ENCODE peak calls at places on chromosomes 7 and 10, in five cellular contexts. A is fibroblast of mammary gland, U is cardiac muscle cell, C is GM20000, X is neural crest cell. B is an unnamed sample.

GRCh38 chr7:111796671-111797070 is 234.4 kb upstream of the IMMP2L start:
- DNase-seq in A (peak), U (no peak), C (no peak), X (peak), B (peak)

GRCh38 chr10:90213346-90213745 is 512.0 kb downstream of the KIF20B start:
- DNase-seq in A (no peak), U (no peak), C (no peak), X (no peak), B (no peak)

GRCh38 chr10:116055919-116056252 is 217.1 kb downstream of the GFRA1 start:
- DNase-seq in A (no peak), U (no peak), C (no peak), X (no peak), B (no peak)

GRCh38 chr10:13528138-13528874 is 508 bp downstream of the BEND7 start:
- DNase-seq in A (no peak), U (peak), C (peak), X (peak), B (no peak)

GRCh38 chr10:124672181-124672638 is 72.0 kb downstream of the FAM53B start:
- DNase-seq in A (no peak), U (no peak), C (no peak), X (no peak), B (no peak)

GRCh38 chr10:131280101-131280500 is 31.4 kb downstream of the TCERG1L start:
- DNase-seq in A (no peak), U (peak), C (no peak), X (no peak), B (no peak)

GRCh38 chr7:35988105-35988504 is 164.9 kb upstream of the EEPD1 start:
- DNase-seq in A (no peak), U (no peak), C (no peak), X (no peak), B (no peak)

GRCh38 chr7:18958627-18959026 is 158.8 kb downstream of the TWIST1 start:
- DNase-seq in A (peak), U (no peak), C (no peak), X (no peak), B (no peak)

GRCh38 chr10:94065344-94065743 is 71.6 kb downstream of the PLCE1 start:
- DNase-seq in A (peak), U (no peak), C (no peak), X (no peak), B (peak)

GRCh38 chr7:55366461-55367138 is 1.5 kb downstream of the LANCL2 start:
- DNase-seq in A (no peak), U (peak), C (no peak), X (peak), B (peak)

GRCh38 chr7:150412016-150412415 is 32.9 kb downstream of the ZNF775 start:
- DNase-seq in A (no peak), U (no peak), C (no peak), X (no peak), B (no peak)

GRCh38 chr7:111091623-111092370 is 870 bp downstream of the LRRN3 start:
- DNase-seq in A (no peak), U (no peak), C (no peak), X (no peak), B (no peak)

GRCh38 chr7:100435401-100436304 is 644 bp downstream of the PPP1R35 start:
- DNase-seq in A (no peak), U (peak), C (peak), X (no peak), B (peak)

GRCh38 chr10:128922619-128923018 is 544.4 kb upstream of the MGMT start:
- DNase-seq in A (no peak), U (no peak), C (no peak), X (no peak), B (no peak)

GRCh38 chr10:60706146-60706545 is 72.1 kb upstream of the CDK1 start:
- DNase-seq in A (no peak), U (no peak), C (no peak), X (no peak), B (no peak)

GRCh38 chr10:21692909-21693308 is 158.9 kb downstream of the MLLT10 start:
- DNase-seq in A (no peak), U (no peak), C (no peak), X (no peak), B (no peak)

GRCh38 chr7:44382459-44383300 is 57.3 kb upstream of the CAMK2B start:
- DNase-seq in A (peak), U (peak), C (no peak), X (no peak), B (no peak)

GRCh38 chr7:69932034-69932628 is 333.9 kb downstream of the AUTS2 start:
- DNase-seq in A (peak), U (peak), C (no peak), X (peak), B (peak)

GRCh38 chr10:85537561-85537960 is 829.0 kb downstream of the GRID1 start:
- DNase-seq in A (no peak), U (no peak), C (no peak), X (no peak), B (no peak)

GRCh38 chr7:53191296-53191695 is 155.9 kb downstream of the POM121L12 start:
- DNase-seq in A (no peak), U (no peak), C (no peak), X (no peak), B (no peak)
- TF ChIP-seq CTCF in A (no peak), U (no peak), C (no peak), X (no peak), B (no peak)

GRCh38 chr7:127066974-127067373 is 185.8 kb downstream of the GRM8 start:
- DNase-seq in A (no peak), U (peak), C (no peak), X (no peak), B (peak)
- TF ChIP-seq CTCF in A (no peak), U (no peak), C (no peak), X (peak), B (peak)

GRCh38 chr7:137343483-137343841 is at the start of gene PTN:
- DNase-seq in A (peak), U (peak), C (no peak), X (peak), B (no peak)

GRCh38 chr7:137342340-137342739 is 1.2 kb downstream of the PTN start:
- DNase-seq in A (no peak), U (no peak), C (no peak), X (no peak), B (no peak)

GRCh38 chr7:137342751-137343482 is 616 bp downstream of the PTN start:
- DNase-seq in A (no peak), U (peak), C (no peak), X (no peak), B (no peak)

GRCh38 chr7:137335814-137336213 is 7.7 kb downstream of the PTN start:
- DNase-seq in A (no peak), U (no peak), C (no peak), X (no peak), B (no peak)

GRCh38 chr7:137337902-137338301 is 5.6 kb downstream of the PTN start:
- DNase-seq in A (no peak), U (no peak), C (no peak), X (no peak), B (peak)
- TF ChIP-seq CTCF in A (peak), U (no peak), C (no peak), X (no peak), B (no peak)

DNA sequence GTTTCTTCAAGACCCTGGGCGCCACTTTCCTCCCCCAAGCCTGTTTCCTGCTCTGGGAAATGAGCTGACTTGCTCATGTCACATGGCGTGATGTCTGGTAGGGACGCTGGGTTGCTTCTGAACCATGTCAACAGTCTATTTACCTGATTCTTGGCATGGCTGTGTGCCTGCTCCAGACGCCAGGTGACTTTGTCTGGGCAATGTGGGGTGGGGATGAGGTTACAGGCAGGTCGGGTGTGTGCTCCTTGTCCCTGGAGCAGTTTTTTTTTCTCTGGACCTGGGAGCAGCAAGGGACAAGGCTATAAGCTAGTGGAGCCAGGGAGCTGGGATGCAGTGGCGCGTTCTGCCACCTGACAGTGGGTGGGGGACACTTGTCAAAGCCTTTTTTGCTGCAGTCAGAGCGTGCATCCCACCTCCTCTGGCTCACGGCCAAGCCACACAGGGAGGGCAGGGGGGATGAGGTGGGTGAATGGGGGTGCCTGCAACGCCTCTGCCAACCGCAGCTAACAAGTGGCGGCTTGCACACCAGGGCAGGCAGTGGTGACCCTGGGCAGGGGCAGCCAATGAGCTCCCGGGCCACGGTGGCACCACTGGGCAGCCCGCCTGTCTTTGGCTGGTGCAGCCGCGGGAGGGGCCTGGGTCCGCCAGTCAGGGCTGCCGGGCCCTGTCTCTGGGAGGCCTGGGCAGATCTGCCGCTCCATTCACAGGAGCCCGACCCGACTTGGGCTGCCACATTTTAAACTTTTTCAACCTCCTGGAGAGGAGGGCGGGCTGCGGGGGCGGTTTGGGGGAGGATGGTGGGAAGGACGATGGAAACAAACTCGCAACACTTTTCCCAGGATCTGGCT is 22.9 kb downstream of the DNAJB12 start:
- DNase-seq in A (peak), U (peak), C (peak), X (peak), B (peak)
- TF ChIP-seq CTCF in A (peak), U (no peak), C (no peak), X (peak), B (no peak)

DNA sequence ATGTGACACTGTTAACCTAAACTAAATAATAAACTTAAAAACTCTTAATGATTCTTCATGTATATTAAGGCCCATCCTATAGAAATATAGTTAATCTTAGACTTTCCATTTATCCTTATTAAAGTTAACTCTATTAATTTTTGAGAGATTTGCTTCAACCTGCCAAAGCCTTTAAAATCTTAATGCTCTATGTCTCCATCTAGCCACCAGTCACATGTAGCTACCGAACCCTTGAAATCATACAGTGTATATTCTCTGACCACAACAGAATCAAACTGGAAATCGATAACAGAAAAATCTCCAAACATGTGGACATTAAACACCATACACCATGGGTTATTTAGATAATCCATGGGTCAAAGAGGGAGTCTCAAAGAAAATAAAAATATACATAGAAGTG is 51.9 kb downstream of the ASZ1 start:
- DNase-seq in A (peak), U (no peak), C (no peak), X (no peak), B (no peak)
- TF ChIP-seq CTCF in A (peak), U (peak), C (no peak), X (no peak), B (no peak)

DNA sequence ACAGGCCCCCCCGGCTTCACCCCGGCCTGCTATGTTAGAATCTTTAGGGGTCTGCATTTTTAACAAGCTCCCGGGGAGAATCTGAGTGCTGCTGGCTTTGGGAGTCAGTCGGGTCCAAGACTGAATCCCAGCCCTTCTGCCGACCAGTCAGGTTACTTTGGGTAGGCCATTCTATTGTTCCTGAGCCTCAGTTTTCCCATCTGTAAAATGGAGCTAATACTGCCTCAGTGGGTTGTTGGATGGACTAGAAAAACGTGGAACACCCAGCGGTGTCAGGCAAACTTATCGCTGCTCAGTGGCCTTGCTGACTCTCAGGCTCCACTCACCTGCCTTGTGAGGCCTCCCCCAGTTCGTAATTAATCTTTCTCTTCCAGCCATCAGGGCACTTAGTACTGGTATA is 11.7 kb downstream of the TBATA start:
- DNase-seq in A (no peak), U (no peak), C (no peak), X (no peak), B (no peak)
- TF ChIP-seq CTCF in A (no peak), U (no peak), C (no peak), X (no peak), B (no peak)

GRCh38 chr7:123355576-123356195 is 155.9 kb upstream of the SLC13A1 start:
- DNase-seq in A (peak), U (no peak), C (no peak), X (peak), B (peak)
- TF ChIP-seq CTCF in A (peak), U (peak), C (no peak), X (peak), B (no peak)

GRCh38 chr10:106555599-106555998 is 608.9 kb downstream of the SORCS1 start:
- DNase-seq in A (no peak), U (peak), C (no peak), X (no peak), B (no peak)
- TF ChIP-seq CTCF in A (peak), U (peak), C (no peak), X (no peak), B (no peak)

B was measured in NB4.